ENCODE peak calls at places on chromosome 17, in ten cellular contexts. P, L, N, F, W, K, H, S, E and Z are unnamed samples.

GRCh38 chr17:40530531-40530987 is 29.1 kb upstream of the TNS4 start:
- DNase-seq in P (no peak), L (no peak), N (no peak), F (no peak), W (no peak), K (no peak), H (no peak), S (no peak), E (no peak), Z (peak; percentile 18)

GRCh38 chr17:4490637-4491061 is 8.0 kb upstream of the SPNS2 start:
- DNase-seq in P (no peak), L (no peak), N (no peak), F (no peak), W (no peak), K (no peak), H (no peak), S (no peak), E (peak; percentile 14), Z (no peak)

GRCh38 chr17:65235284-65235683 is 98.1 kb downstream of the RGS9 start:
- DNase-seq in P (no peak), L (no peak), N (no peak), F (no peak), W (no peak), K (no peak), H (no peak), S (no peak), E (no peak), Z (no peak)

GRCh38 chr17:16486373-16487250 is 5.4 kb downstream of the LRRC75A start:
- DNase-seq in P (peak; percentile 63), L (peak; percentile 73), N (no peak), F (no peak), W (no peak), K (peak; percentile 84), H (peak; percentile 96), S (peak; percentile 60), E (peak; percentile 48), Z (no peak)

GRCh38 chr17:63240106-63240505 is 206.0 kb downstream of the CYB561 start:
- DNase-seq in P (no peak), L (no peak), N (no peak), F (no peak), W (no peak), K (no peak), H (no peak), S (no peak), E (no peak), Z (no peak)

GRCh38 chr17:63364387-63364786 is 81.7 kb downstream of the CYB561 start:
- DNase-seq in P (no peak), L (peak; percentile 47), N (no peak), F (no peak), W (no peak), K (no peak), H (no peak), S (peak; percentile 76), E (no peak), Z (no peak)

GRCh38 chr17:81346908-81347349 is 48.3 kb upstream of the BAHCC1 start:
- DNase-seq in P (no peak), L (no peak), N (no peak), F (no peak), W (no peak), K (no peak), H (no peak), S (no peak), E (no peak), Z (peak; percentile 24)

GRCh38 chr17:37339321-37339720 is 36.5 kb upstream of the C17orf78 start:
- DNase-seq in P (no peak), L (no peak), N (no peak), F (no peak), W (no peak), K (no peak), H (no peak), S (no peak), E (peak; percentile 63), Z (no peak)

GRCh38 chr17:39461911-39462641 is 790 bp downstream of the CDK12 start:
- DNase-seq in P (peak; percentile 11), L (no peak), N (no peak), F (peak; percentile 32), W (peak; percentile 56), K (no peak), H (no peak), S (peak; percentile 54), E (peak; percentile 85), Z (no peak)

GRCh38 chr17:68355093-68355492 is 63.8 kb downstream of the ARSG start:
- DNase-seq in P (peak; percentile 19), L (peak; percentile 34), N (no peak), F (no peak), W (no peak), K (no peak), H (no peak), S (peak; percentile 78), E (peak; percentile 71), Z (no peak)

GRCh38 chr17:44581868-44582267 is 24.6 kb downstream of the FZD2 start:
- DNase-seq in P (no peak), L (no peak), N (no peak), F (no peak), W (no peak), K (peak; percentile 33), H (no peak), S (peak; percentile 32), E (no peak), Z (no peak)

GRCh38 chr17:14373587-14374259 is 72.8 kb downstream of the HS3ST3B1 start:
- DNase-seq in P (no peak), L (peak; percentile 37), N (no peak), F (no peak), W (no peak), K (no peak), H (no peak), S (peak; percentile 56), E (peak; percentile 92), Z (no peak)

GRCh38 chr17:76189741-76190140 is 48.7 kb upstream of the FOXJ1 start:
- DNase-seq in P (no peak), L (no peak), N (no peak), F (no peak), W (no peak), K (no peak), H (no peak), S (no peak), E (no peak), Z (no peak)

GRCh38 chr17:17682293-17682736 is 1.1 kb downstream of the RAI1 start:
- DNase-seq in P (no peak), L (peak; percentile 50), N (no peak), F (no peak), W (peak; percentile 72), K (no peak), H (peak; percentile 67), S (no peak), E (peak; percentile 52), Z (peak; percentile 67)

GRCh38 chr17:12644623-12645022 is 21.1 kb upstream of the MYOCD start:
- DNase-seq in P (no peak), L (no peak), N (no peak), F (no peak), W (no peak), K (no peak), H (no peak), S (no peak), E (no peak), Z (no peak)

GRCh38 chr17:43846221-43846712 is 709 bp upstream of the CD300LG start:
- DNase-seq in P (peak; percentile 56), L (peak; percentile 70), N (no peak), F (no peak), W (peak; percentile 79), K (peak; percentile 60), H (peak; percentile 87), S (peak; percentile 67), E (peak; percentile 72), Z (peak; percentile 83)